ENCODE peak calls at places on chromosomes 7 and 10, in five cellular contexts. One of them, this sample, is unnamed.

GRCh38 chr10:59950105-59950504 is 43.7 kb upstream of the CCDC6 start:
- ATAC-seq in left colon: no peak
- ATAC-seq in stimulated activated memory B cell treated with anti-CD40 and anti-IgM and Interleukin-4, amounts not matched to agents 10 μg/mL and 1 μg/mL and 100 μg/mL, for 72 hours: no peak
- ATAC-seq in activated naive CD8-positive, alpha-beta T cell treated with anti-CD3 and anti-CD28 coated beads, Interleukin-2, amount 50 U/mL, for 24 hours: no peak
- ATAC-seq in T-cell: no peak
- ATAC-seq in this sample: no peak

GRCh38 chr10:123287594-123288247 is 133.5 kb downstream of the BUB3 start:
- ATAC-seq in stimulated activated memory B cell treated with anti-CD40 and anti-IgM and Interleukin-4, amounts not matched to agents 10 μg/mL and 1 μg/mL and 100 μg/mL, for 72 hours: peak
- ATAC-seq in activated naive CD8-positive, alpha-beta T cell treated with anti-CD3 and anti-CD28 coated beads, Interleukin-2, amount 50 U/mL, for 24 hours: peak
- ATAC-seq in T-cell: no peak
- ATAC-seq in left colon: no peak
- ATAC-seq in this sample: peak

GRCh38 chr7:131342864-131343263 is 15.2 kb downstream of the MKLN1 start:
- ATAC-seq in left colon: no peak
- ATAC-seq in T-cell: no peak
- ATAC-seq in activated naive CD8-positive, alpha-beta T cell treated with anti-CD3 and anti-CD28 coated beads, Interleukin-2, amount 50 U/mL, for 24 hours: no peak
- ATAC-seq in stimulated activated memory B cell treated with anti-CD40 and anti-IgM and Interleukin-4, amounts not matched to agents 10 μg/mL and 1 μg/mL and 100 μg/mL, for 72 hours: no peak
- ATAC-seq in this sample: no peak

GRCh38 chr7:12357508-12357907 is 46.2 kb downstream of the VWDE start:
- ATAC-seq in activated naive CD8-positive, alpha-beta T cell treated with anti-CD3 and anti-CD28 coated beads, Interleukin-2, amount 50 U/mL, for 24 hours: no peak
- ATAC-seq in stimulated activated memory B cell treated with anti-CD40 and anti-IgM and Interleukin-4, amounts not matched to agents 10 μg/mL and 1 μg/mL and 100 μg/mL, for 72 hours: peak
- ATAC-seq in T-cell: no peak
- ATAC-seq in left colon: no peak
- ATAC-seq in this sample: no peak

GRCh38 chr10:98339790-98340189 is 71.8 kb upstream of the LOXL4 start:
- ATAC-seq in T-cell: no peak
- ATAC-seq in left colon: no peak
- ATAC-seq in stimulated activated memory B cell treated with anti-CD40 and anti-IgM and Interleukin-4, amounts not matched to agents 10 μg/mL and 1 μg/mL and 100 μg/mL, for 72 hours: peak
- ATAC-seq in activated naive CD8-positive, alpha-beta T cell treated with anti-CD3 and anti-CD28 coated beads, Interleukin-2, amount 50 U/mL, for 24 hours: no peak
- ATAC-seq in this sample: no peak

GRCh38 chr7:98472391-98473002 is 71.6 kb upstream of the BAIAP2L1 start:
- ATAC-seq in left colon: no peak
- ATAC-seq in activated naive CD8-positive, alpha-beta T cell treated with anti-CD3 and anti-CD28 coated beads, Interleukin-2, amount 50 U/mL, for 24 hours: no peak
- ATAC-seq in T-cell: no peak
- ATAC-seq in stimulated activated memory B cell treated with anti-CD40 and anti-IgM and Interleukin-4, amounts not matched to agents 10 μg/mL and 1 μg/mL and 100 μg/mL, for 72 hours: no peak
- ATAC-seq in this sample: no peak

GRCh38 chr10:133453516-133454203 is at the start of gene SCART1:
- ATAC-seq in left colon: no peak
- ATAC-seq in activated naive CD8-positive, alpha-beta T cell treated with anti-CD3 and anti-CD28 coated beads, Interleukin-2, amount 50 U/mL, for 24 hours: peak
- ATAC-seq in T-cell: peak
- ATAC-seq in stimulated activated memory B cell treated with anti-CD40 and anti-IgM and Interleukin-4, amounts not matched to agents 10 μg/mL and 1 μg/mL and 100 μg/mL, for 72 hours: no peak
- ATAC-seq in this sample: peak

GRCh38 chr10:77873558-77874380 is 52.8 kb downstream of the DLG5 start:
- ATAC-seq in activated naive CD8-positive, alpha-beta T cell treated with anti-CD3 and anti-CD28 coated beads, Interleukin-2, amount 50 U/mL, for 24 hours: peak
- ATAC-seq in T-cell: peak
- ATAC-seq in left colon: peak
- ATAC-seq in stimulated activated memory B cell treated with anti-CD40 and anti-IgM and Interleukin-4, amounts not matched to agents 10 μg/mL and 1 μg/mL and 100 μg/mL, for 72 hours: peak
- ATAC-seq in this sample: peak

GRCh38 chr7:43761919-43762318 is 3.4 kb downstream of the BLVRA start:
- ATAC-seq in left colon: no peak
- ATAC-seq in activated naive CD8-positive, alpha-beta T cell treated with anti-CD3 and anti-CD28 coated beads, Interleukin-2, amount 50 U/mL, for 24 hours: no peak
- ATAC-seq in T-cell: no peak
- ATAC-seq in stimulated activated memory B cell treated with anti-CD40 and anti-IgM and Interleukin-4, amounts not matched to agents 10 μg/mL and 1 μg/mL and 100 μg/mL, for 72 hours: no peak
- ATAC-seq in this sample: no peak

GRCh38 chr10:123140164-123140982 is 4.6 kb downstream of the HMX3 start:
- ATAC-seq in T-cell: peak
- ATAC-seq in stimulated activated memory B cell treated with anti-CD40 and anti-IgM and Interleukin-4, amounts not matched to agents 10 μg/mL and 1 μg/mL and 100 μg/mL, for 72 hours: no peak
- ATAC-seq in left colon: peak
- ATAC-seq in activated naive CD8-positive, alpha-beta T cell treated with anti-CD3 and anti-CD28 coated beads, Interleukin-2, amount 50 U/mL, for 24 hours: no peak
- ATAC-seq in this sample: no peak

GRCh38 chr7:158740013-158740656 is 35.5 kb upstream of the NCAPG2 start:
- ATAC-seq in activated naive CD8-positive, alpha-beta T cell treated with anti-CD3 and anti-CD28 coated beads, Interleukin-2, amount 50 U/mL, for 24 hours: peak
- ATAC-seq in left colon: no peak
- ATAC-seq in T-cell: no peak
- ATAC-seq in stimulated activated memory B cell treated with anti-CD40 and anti-IgM and Interleukin-4, amounts not matched to agents 10 μg/mL and 1 μg/mL and 100 μg/mL, for 72 hours: no peak
- ATAC-seq in this sample: peak

GRCh38 chr10:80165173-80165572 is 32.6 kb downstream of the PLAC9 start:
- ATAC-seq in left colon: no peak
- ATAC-seq in stimulated activated memory B cell treated with anti-CD40 and anti-IgM and Interleukin-4, amounts not matched to agents 10 μg/mL and 1 μg/mL and 100 μg/mL, for 72 hours: no peak
- ATAC-seq in T-cell: no peak
- ATAC-seq in activated naive CD8-positive, alpha-beta T cell treated with anti-CD3 and anti-CD28 coated beads, Interleukin-2, amount 50 U/mL, for 24 hours: no peak
- ATAC-seq in this sample: no peak

GRCh38 chr7:143975617-143976016 is 21.0 kb downstream of the OR2F1 start:
- ATAC-seq in T-cell: no peak
- ATAC-seq in stimulated activated memory B cell treated with anti-CD40 and anti-IgM and Interleukin-4, amounts not matched to agents 10 μg/mL and 1 μg/mL and 100 μg/mL, for 72 hours: no peak
- ATAC-seq in activated naive CD8-positive, alpha-beta T cell treated with anti-CD3 and anti-CD28 coated beads, Interleukin-2, amount 50 U/mL, for 24 hours: peak
- ATAC-seq in left colon: no peak
- ATAC-seq in this sample: no peak

This sample was measured in activated T-helper 17 cell treated with anti-CD3 and anti-CD28 coated beads, Interleukin-2, amount 50 U/mL, for 72 hours.